ENCODE peak calls at places on chromosomes 12 and 14, in six cellular contexts. One of them, this sample, is unnamed.

GRCh38 chr12:108734200-108734906 is 3.0 kb upstream of the CORO1C start:
- DNase-seq in Calu3: peak
- DNase-seq in tibial artery: peak
- DNase-seq in mesendoderm: peak
- DNase-seq in A172: peak
- DNase-seq in activated CD4-positive, alpha-beta T cell treated with anti-CD3 and anti-CD28 coated beads, Interleukin-2, amount 10 ng/mL, durations not matched to agents 7 days and 5 days: peak
- DNase-seq in this sample: no peak

GRCh38 chr12:132275110-132275531 is 54.3 kb downstream of the GALNT9 start:
- DNase-seq in Calu3: peak
- DNase-seq in tibial artery: no peak
- DNase-seq in mesendoderm: peak
- DNase-seq in A172: peak
- DNase-seq in activated CD4-positive, alpha-beta T cell treated with anti-CD3 and anti-CD28 coated beads, Interleukin-2, amount 10 ng/mL, durations not matched to agents 7 days and 5 days: no peak
- DNase-seq in this sample: no peak

GRCh38 chr12:95658386-95658785 is 107.1 kb upstream of the USP44 start:
- DNase-seq in Calu3: no peak
- DNase-seq in tibial artery: no peak
- DNase-seq in mesendoderm: no peak
- DNase-seq in A172: no peak
- DNase-seq in activated CD4-positive, alpha-beta T cell treated with anti-CD3 and anti-CD28 coated beads, Interleukin-2, amount 10 ng/mL, durations not matched to agents 7 days and 5 days: no peak
- DNase-seq in this sample: no peak

GRCh38 chr14:37550511-37550910 is 44.5 kb downstream of the FOXA1 start:
- DNase-seq in Calu3: no peak
- DNase-seq in tibial artery: no peak
- DNase-seq in mesendoderm: no peak
- DNase-seq in A172: peak
- DNase-seq in activated CD4-positive, alpha-beta T cell treated with anti-CD3 and anti-CD28 coated beads, Interleukin-2, amount 10 ng/mL, durations not matched to agents 7 days and 5 days: no peak
- DNase-seq in this sample: no peak

GRCh38 chr12:4118017-4118510 is 155.5 kb upstream of the CCND2 start:
- DNase-seq in Calu3: no peak
- DNase-seq in tibial artery: no peak
- DNase-seq in mesendoderm: no peak
- DNase-seq in A172: peak
- DNase-seq in activated CD4-positive, alpha-beta T cell treated with anti-CD3 and anti-CD28 coated beads, Interleukin-2, amount 10 ng/mL, durations not matched to agents 7 days and 5 days: peak
- DNase-seq in this sample: peak

GRCh38 chr12:129531004-129531403 is 372.8 kb downstream of the TMEM132D start:
- DNase-seq in Calu3: no peak
- DNase-seq in tibial artery: no peak
- DNase-seq in mesendoderm: peak
- DNase-seq in A172: no peak
- DNase-seq in activated CD4-positive, alpha-beta T cell treated with anti-CD3 and anti-CD28 coated beads, Interleukin-2, amount 10 ng/mL, durations not matched to agents 7 days and 5 days: no peak
- DNase-seq in this sample: peak

GRCh38 chr12:22935501-22935900 is 310.5 kb downstream of the ETNK1 start:
- DNase-seq in Calu3: no peak
- DNase-seq in tibial artery: no peak
- DNase-seq in mesendoderm: no peak
- DNase-seq in A172: no peak
- DNase-seq in activated CD4-positive, alpha-beta T cell treated with anti-CD3 and anti-CD28 coated beads, Interleukin-2, amount 10 ng/mL, durations not matched to agents 7 days and 5 days: no peak
- DNase-seq in this sample: peak

GRCh38 chr12:89494411-89495231 is 30.0 kb downstream of the GALNT4 start:
- DNase-seq in Calu3: no peak
- DNase-seq in tibial artery: no peak
- DNase-seq in mesendoderm: no peak
- DNase-seq in A172: no peak
- DNase-seq in activated CD4-positive, alpha-beta T cell treated with anti-CD3 and anti-CD28 coated beads, Interleukin-2, amount 10 ng/mL, durations not matched to agents 7 days and 5 days: no peak
- DNase-seq in this sample: no peak